ENCODE peak calls at places on chromosomes 16 and 17, in four cellular contexts. U is left ventricle myocardium inferior, A is HCT116, P is endodermal cell. O is an unnamed sample.

GRCh38 chr17:51496378-51496777 is 236.0 kb downstream of the UTP18 start:
- DNase-seq in U (no peak), P (no peak), A (no peak), O (no peak)

GRCh38 chr17:38674013-38674748 is 576 bp downstream of the EPOP start:
- DNase-seq in U (peak; percentile 17), A (no peak), P (peak; percentile 83), O (peak; percentile 25)

GRCh38 chr16:89721644-89722391 is 481 bp downstream of the ZNF276 start:
- DNase-seq in A (no peak), P (no peak), U (peak; percentile 69), O (peak; percentile 77)

GRCh38 chr17:74512624-74513084 is 18.6 kb downstream of the CD300LB start:
- DNase-seq in U (no peak), P (no peak), A (no peak), O (no peak)

GRCh38 chr17:18093616-18094408 is 6.1 kb downstream of the DRG2 start:
- DNase-seq in P (peak; percentile 79), A (peak; percentile 27), U (peak; percentile 74), O (peak; percentile 92)

GRCh38 chr17:47813512-47814031 is 8.0 kb downstream of the OSBPL7 start:
- DNase-seq in U (no peak), A (no peak), P (no peak), O (no peak)

GRCh38 chr17:80738987-80739730 is 194.5 kb downstream of the RPTOR start:
- DNase-seq in P (no peak), A (no peak), U (no peak), O (no peak)

GRCh38 chr17:48910370-48910769 is 2.2 kb downstream of the UBE2Z start:
- DNase-seq in U (no peak), P (no peak), A (no peak), O (no peak)

GRCh38 chr17:28912281-28912937 is 9.5 kb upstream of the DHRS13 start:
- DNase-seq in U (no peak), P (peak; percentile 74), A (no peak), O (no peak)

GRCh38 chr17:76714822-76715461 is 4.2 kb upstream of the MXRA7 start:
- DNase-seq in P (peak; percentile 93), U (peak; percentile 72), A (no peak), O (peak; percentile 70)

GRCh38 chr16:4486126-4486893 is 10.1 kb downstream of the HMOX2 start:
- DNase-seq in U (peak; percentile 44), A (no peak), P (no peak), O (no peak)

GRCh38 chr16:4272114-4272954 is 489 bp downstream of the TFAP4 start:
- DNase-seq in P (peak; percentile 84), U (peak; percentile 61), A (no peak), O (peak; percentile 60)

GRCh38 chr16:73020409-73020884 is 27.5 kb downstream of the ZFHX3 start:
- DNase-seq in P (peak; percentile 40), U (peak; percentile 81), A (peak; percentile 72), O (peak; percentile 85)

GRCh38 chr16:19223235-19223847 is 55.3 kb downstream of the SYT17 start:
- DNase-seq in P (peak; percentile 90), A (peak; percentile 42), U (no peak), O (no peak)

GRCh38 chr16:89264800-89265550 is 47.5 kb downstream of the ZNF778 start:
- DNase-seq in A (no peak), P (no peak), U (no peak), O (no peak)

GRCh38 chr17:77089118-77089477 is 51.7 kb upstream of the SEC14L1 start:
- DNase-seq in A (no peak), P (peak; percentile 72), U (no peak), O (no peak)

GRCh38 chr17:58336456-58337094 is 8.0 kb upstream of the TSPOAP1 start:
- DNase-seq in P (peak; percentile 60), U (no peak), A (no peak), O (no peak)
- H3K4me1 ChIP-seq in P (peaks cover 6% of the 10 kb centered on the region), U (peaks cover 16% of the 10 kb centered on the region), A (peaks cover 17% of the 10 kb centered on the region), O (no peaks in the 10 kb centered on the region)

GRCh38 chr16:968620-969019 is 2.2 kb downstream of the LMF1 start:
- DNase-seq in P (peak; percentile 62), A (no peak), U (no peak), O (no peak)

GRCh38 chr16:967077-967541 is 3.7 kb downstream of the LMF1 start:
- DNase-seq in A (no peak), U (no peak), P (no peak), O (no peak)

GRCh38 chr16:966505-966904 is 4.3 kb downstream of the LMF1 start:
- DNase-seq in A (no peak), P (no peak), U (no peak), O (no peak)

GRCh38 chr16:966035-966434 is 4.7 kb downstream of the LMF1 start:
- DNase-seq in U (no peak), P (no peak), A (no peak), O (no peak)

DNA sequence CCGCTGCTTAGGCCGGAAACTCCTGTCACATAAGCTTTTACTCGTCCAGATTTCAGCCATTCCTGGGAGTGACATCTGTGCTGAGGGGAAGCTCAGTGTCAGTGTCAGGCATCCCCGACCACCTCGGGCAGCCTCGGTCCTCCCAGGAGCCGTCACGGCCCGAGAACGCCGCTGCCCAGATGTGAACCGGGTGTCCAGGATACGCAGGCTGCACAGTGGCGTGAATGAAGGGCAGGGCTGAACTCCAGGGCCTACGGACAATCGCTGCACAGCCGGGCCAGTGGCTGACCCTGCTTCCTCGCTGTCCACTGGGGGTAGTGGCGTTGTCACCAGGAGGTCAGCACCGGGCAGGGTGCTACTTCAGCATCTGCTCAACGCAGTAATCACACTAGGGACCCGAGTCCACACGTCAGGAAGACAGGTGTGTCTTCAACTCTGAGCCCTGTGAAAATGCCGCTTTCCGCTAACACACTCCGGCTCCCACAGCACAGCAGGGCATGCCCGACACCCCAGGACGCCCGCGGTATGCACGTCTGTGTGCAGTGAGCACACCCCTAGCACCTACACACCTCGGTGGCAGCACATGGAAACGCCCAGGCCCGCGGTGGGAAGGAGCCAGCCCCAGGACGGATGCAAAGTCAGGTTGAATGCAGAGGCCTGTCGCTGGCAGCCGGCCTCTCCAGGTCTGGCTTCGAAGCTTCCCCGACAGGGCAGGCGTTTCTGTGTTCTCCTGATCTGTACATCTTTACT is 3.1 kb downstream of the LMF1 start:
- DNase-seq in A (no peak), P (no peak), U (no peak), O (no peak)
- H3K27ac ChIP-seq in A (no peak overlapping the region), P (no peak overlapping the region), U (no peak overlapping the region), O (no peak overlapping the region)

GRCh38 chr16:11250091-11250785 is 5.8 kb downstream of the SOCS1 start:
- DNase-seq in U (no peak), P (peak; percentile 78), A (no peak), O (no peak)

GRCh38 chr16:11250786-11251524 is 5.0 kb downstream of the SOCS1 start:
- DNase-seq in P (no peak), A (no peak), U (no peak), O (no peak)

GRCh38 chr16:11252482-11252931 is 3.5 kb downstream of the SOCS1 start:
- DNase-seq in U (no peak), A (no peak), P (no peak), O (no peak)

GRCh38 chr16:11253009-11253994 is 2.7 kb downstream of the SOCS1 start:
- DNase-seq in P (no peak), U (no peak), A (no peak), O (no peak)

DNA sequence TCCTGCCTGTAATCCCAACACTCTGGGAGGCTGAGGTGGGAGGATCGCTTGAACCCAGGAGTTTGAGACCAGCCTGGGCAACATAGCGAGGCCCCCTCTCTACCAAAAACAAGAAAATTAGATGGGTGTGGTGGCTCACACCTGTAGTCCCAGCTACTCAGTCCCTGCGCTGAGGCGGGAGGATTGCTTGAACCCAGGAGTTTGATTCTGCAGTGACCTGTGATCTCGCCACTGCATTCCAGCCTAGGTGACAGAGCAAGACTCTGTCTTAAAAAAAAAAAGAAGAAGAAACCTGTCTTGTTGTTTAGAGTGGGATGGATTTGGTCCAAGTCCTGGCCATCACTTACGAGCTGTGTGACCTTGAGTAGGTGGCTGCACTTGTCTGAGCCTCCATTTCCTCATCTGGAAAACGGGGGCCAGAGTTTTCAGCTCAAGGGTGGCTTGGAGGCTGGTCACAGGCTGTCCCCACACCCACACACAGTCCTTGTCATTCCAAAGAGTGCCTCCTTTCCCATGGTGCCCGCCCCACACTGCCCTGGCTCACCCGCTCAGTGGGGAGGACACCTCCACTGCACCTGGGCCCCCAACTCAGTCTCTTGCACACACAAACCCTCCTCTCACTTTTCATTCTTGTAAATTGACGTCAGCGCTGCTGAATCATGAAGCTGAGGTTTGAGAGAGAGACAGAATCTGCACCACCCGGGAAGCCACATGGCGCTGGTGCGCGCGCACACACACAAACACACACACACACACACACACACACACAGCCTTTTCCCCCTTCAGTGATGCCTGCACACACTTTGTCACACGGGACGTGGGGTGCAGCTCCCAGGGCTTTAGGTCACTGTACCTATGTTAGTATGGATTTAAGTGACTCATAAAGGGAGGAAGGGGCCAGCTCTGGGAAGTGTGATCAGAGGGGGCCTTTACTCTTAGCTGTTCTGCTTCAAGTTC is 4.2 kb downstream of the SOCS1 start:
- DNase-seq in A (no peak), U (no peak), P (no peak), O (no peak)
- H3K4me3 ChIP-seq in A (no peak overlapping the region), U (no peak overlapping the region), P (no peak overlapping the region), O (no peak overlapping the region)

GRCh38 chr16:22210854-22211253 is 4.8 kb downstream of the EEF2K start:
- DNase-seq in A (no peak), P (no peak), U (no peak), O (no peak)
- H3K4me1 ChIP-seq in A (peaks cover 4% of the 10 kb centered on the region), P (peaks cover under 1% of the 10 kb centered on the region), U (peaks cover 79% of the 10 kb centered on the region), O (peaks cover 57% of the 10 kb centered on the region)

DNA sequence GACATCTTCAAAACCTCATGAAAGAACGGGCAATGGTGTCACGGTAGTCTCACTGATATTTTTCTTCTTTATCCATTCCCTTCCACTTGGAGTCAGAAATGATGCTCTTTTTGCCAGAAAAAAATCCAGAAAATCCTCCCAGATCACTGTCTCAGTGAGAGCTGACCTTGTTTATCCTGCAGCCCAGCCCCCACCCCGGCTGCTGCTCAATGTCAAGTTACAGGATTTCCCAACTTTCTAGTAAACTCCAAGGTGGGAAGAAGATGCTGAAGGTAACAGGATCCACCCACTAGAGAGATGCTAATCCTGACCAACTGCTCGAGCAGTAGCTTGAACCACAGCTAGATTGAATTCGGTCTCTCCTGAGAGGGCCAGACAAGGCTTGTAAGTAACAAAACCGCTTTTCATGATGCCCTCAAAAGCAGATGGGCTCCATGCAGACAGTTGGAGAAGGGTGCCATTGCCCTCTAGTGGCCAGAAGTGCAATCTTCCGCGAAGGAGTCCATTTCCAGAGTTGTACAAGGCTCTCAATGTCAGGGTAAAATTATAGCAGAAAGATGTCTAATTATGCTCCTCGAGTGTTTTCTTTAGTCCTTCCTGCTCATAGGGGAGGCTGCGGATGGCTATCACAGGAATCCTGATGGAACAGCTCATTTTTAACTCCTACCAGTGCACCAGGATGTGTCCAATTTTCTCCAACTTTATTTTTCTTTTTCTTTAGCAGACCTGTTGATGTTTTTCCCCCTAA is 4.0 kb downstream of the CDH11 start:
- DNase-seq in P (peak; percentile 87), U (peak; percentile 49), A (peak; percentile 0), O (peak; percentile 53)
- H3K27ac ChIP-seq in P (no peak overlapping the region), U (peak overlapping the region; percentile 20), A (no peak overlapping the region), O (no peak overlapping the region)

DNA sequence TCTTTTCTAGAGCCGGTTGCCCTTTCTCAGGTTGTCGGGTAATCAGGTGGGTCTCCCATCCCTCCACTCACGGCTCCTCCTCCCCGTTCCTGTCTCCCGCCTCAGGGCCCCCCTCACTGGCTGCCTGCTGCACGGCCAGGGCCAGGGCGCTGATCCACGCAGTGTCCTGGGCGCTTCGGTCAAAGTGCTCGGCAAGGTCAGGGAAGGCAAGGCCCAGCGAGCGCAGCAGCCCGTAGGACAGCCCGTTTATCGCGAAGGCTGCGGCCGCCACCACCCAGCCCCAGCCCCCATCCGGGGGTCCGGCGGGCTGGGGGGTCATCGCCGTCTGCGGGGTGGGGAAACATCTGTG is 723 bp downstream of the SLC16A11 start:
- DNase-seq in P (no peak), A (no peak), U (no peak), O (peak; percentile 60)
- H3K4me3 ChIP-seq in P (no peak overlapping the region), A (no peak overlapping the region), U (peak overlapping the region; percentile 71), O (peak overlapping the region; percentile 60)

O was measured in psoas muscle.